ENCODE peak calls at places on chromosome 10, in eight cellular contexts. P is heart left ventricle, K is MM.1S, R is right lobe of liver, T is DND-41, N is upper lobe of right lung, L is cardiac muscle cell, G is upper lobe of left lung. O is an unnamed sample. For H3K9me3, the result is how much of the 10 kb centered on the place peaks cover.

GRCh38 chr10:26579256-26580063 is 118.0 kb upstream of the PDSS1 start:
- DNase-seq in P (no peak), K (no peak), R (no peak), T (no peak), N (no peak), L (no peak), G (no peak), O (no peak)

GRCh38 chr10:103193820-103194529 is 903 bp upstream of the NT5C2 start:
- DNase-seq in P (no peak), K (no peak), R (no peak), T (no peak), N (no peak), L (no peak), G (no peak), O (no peak)

GRCh38 chr10:34959321-34959720 is 130.8 kb downstream of the CUL2 start:
- DNase-seq in P (no peak), K (no peak), R (no peak), T (no peak), N (no peak), L (peak), G (no peak), O (no peak)

GRCh38 chr10:29314726-29315125 is 25.9 kb downstream of the LYZL1 start:
- DNase-seq in P (no peak), K (no peak), R (no peak), T (no peak), N (no peak), L (no peak), G (no peak), O (no peak)

GRCh38 chr10:42754155-42755027 is 28.2 kb upstream of the BMS1 start:
- DNase-seq in P (peak), K (no peak), R (peak), T (no peak), N (peak), L (peak), G (no peak), O (peak)

GRCh38 chr10:5440206-5440605 is 27.8 kb downstream of the NET1 start:
- DNase-seq in P (no peak), K (no peak), R (no peak), T (no peak), N (no peak), L (no peak), G (no peak), O (no peak)

GRCh38 chr10:26534384-26534783 is 96.2 kb downstream of the APBB1IP start:
- DNase-seq in P (no peak), K (no peak), R (no peak), T (peak), N (no peak), L (no peak), G (no peak), O (no peak)

GRCh38 chr10:88399240-88399639 is 183.9 kb downstream of the RNLS start:
- DNase-seq in P (no peak), K (no peak), R (no peak), T (no peak), N (no peak), L (no peak), G (no peak), O (no peak)

GRCh38 chr10:16915308-16915707 is 98.1 kb upstream of the RSU1 start:
- DNase-seq in P (no peak), K (no peak), R (no peak), T (no peak), N (no peak), L (no peak), G (no peak), O (no peak)

GRCh38 chr10:64036996-64037666 is 515.9 kb downstream of the REEP3 start:
- DNase-seq in P (no peak), K (no peak), R (no peak), T (no peak), N (no peak), L (no peak), G (no peak), O (no peak)

GRCh38 chr10:52443419-52444388 is 129.6 kb downstream of the DKK1 start:
- DNase-seq in P (no peak), K (no peak), R (no peak), T (no peak), N (no peak), L (no peak), G (no peak), O (no peak)

GRCh38 chr10:129441391-129442009 is 25.5 kb upstream of the MGMT start:
- DNase-seq in P (no peak), K (no peak), R (no peak), T (no peak), N (no peak), L (no peak), G (no peak), O (no peak)

GRCh38 chr10:19891429-19891828 is 75.2 kb downstream of the PLXDC2 start:
- DNase-seq in P (no peak), K (no peak), R (no peak), T (no peak), N (no peak), L (peak), G (no peak), O (no peak)

GRCh38 chr10:58143944-58144343 is 123.8 kb downstream of the IPMK start:
- DNase-seq in P (no peak), K (no peak), R (no peak), T (no peak), N (no peak), L (no peak), G (no peak), O (no peak)

GRCh38 chr10:29585488-29585976 is 49.2 kb downstream of the SVIL start:
- DNase-seq in P (peak), K (peak), R (no peak), T (no peak), N (no peak), L (no peak), G (no peak), O (no peak)

GRCh38 chr10:100790761-100791208 is 45.4 kb downstream of the PAX2 start:
- DNase-seq in P (no peak), K (no peak), R (no peak), T (no peak), N (peak), L (peak), G (no peak), O (no peak)

GRCh38 chr10:87705339-87705738 is 45.7 kb downstream of the PAPSS2 start:
- DNase-seq in P (no peak), K (no peak), R (no peak), T (no peak), N (no peak), L (no peak), G (no peak), O (no peak)

GRCh38 chr10:17439552-17439951 is 14.8 kb downstream of the ST8SIA6 start:
- DNase-seq in P (no peak), K (no peak), R (no peak), T (no peak), N (no peak), L (no peak), G (no peak), O (no peak)

GRCh38 chr10:6423004-6423403 is 157.1 kb downstream of the PRKCQ start:
- DNase-seq in P (no peak), K (no peak), R (no peak), T (no peak), N (no peak), L (no peak), G (no peak), O (no peak)

GRCh38 chr10:103835121-103836045 is 20.0 kb downstream of the SH3PXD2A start:
- DNase-seq in P (peak), K (no peak), R (peak), T (no peak), N (no peak), L (no peak), G (peak), O (no peak)

GRCh38 chr10:129764901-129765663 is 199.0 kb downstream of the EBF3 start:
- DNase-seq in P (no peak), K (no peak), R (no peak), T (no peak), N (peak), L (no peak), G (peak), O (no peak)

GRCh38 chr10:123568751-123569150 is 97.4 kb upstream of the GPR26 start:
- DNase-seq in P (no peak), K (no peak), R (no peak), T (no peak), N (no peak), L (no peak), G (no peak), O (no peak)

GRCh38 chr10:71354771-71355170 is 35.7 kb downstream of the SLC29A3 start:
- DNase-seq in P (no peak), K (no peak), R (no peak), T (no peak), N (no peak), L (no peak), G (no peak), O (no peak)

GRCh38 chr10:62594093-62594520 is 210.4 kb upstream of the ADO start:
- DNase-seq in P (peak), K (peak), R (peak), T (peak), N (peak), L (peak), G (peak), O (peak)

GRCh38 chr10:124088944-124089343 is 4.5 kb downstream of the CHST15 start:
- DNase-seq in P (no peak), K (peak), R (no peak), T (no peak), N (no peak), L (no peak), G (no peak), O (no peak)

GRCh38 chr10:123062726-123063125 is 53.9 kb downstream of the ACADSB start:
- DNase-seq in P (no peak), K (no peak), R (no peak), T (no peak), N (no peak), L (no peak), G (no peak), O (no peak)

GRCh38 chr10:70963271-70963670 is 74.9 kb upstream of the PCBD1 start:
- DNase-seq in P (no peak), K (no peak), R (no peak), T (no peak), N (no peak), L (no peak), G (no peak), O (no peak)

GRCh38 chr10:95242581-95243317 is 48.1 kb downstream of the PDLIM1 start:
- DNase-seq in P (no peak), K (peak), R (no peak), T (peak), N (no peak), L (peak), G (peak), O (no peak)

GRCh38 chr10:35040761-35041501 is 49.2 kb downstream of the CUL2 start:
- DNase-seq in P (no peak), K (no peak), R (no peak), T (no peak), N (no peak), L (no peak), G (no peak), O (no peak)

GRCh38 chr10:75283150-75284096 is 47.7 kb upstream of the COMTD1 start:
- DNase-seq in P (no peak), K (no peak), R (no peak), T (no peak), N (no peak), L (peak), G (no peak), O (no peak)

GRCh38 chr10:109862738-109863137 is 60.6 kb downstream of the XPNPEP1 start:
- DNase-seq in P (no peak), K (no peak), R (no peak), T (no peak), N (no peak), L (no peak), G (no peak), O (no peak)

GRCh38 chr10:109863775-109864174 is 59.5 kb downstream of the XPNPEP1 start:
- DNase-seq in P (no peak), K (no peak), R (no peak), T (no peak), N (no peak), L (no peak), G (no peak), O (no peak)

GRCh38 chr10:109866995-109867635 is 56.2 kb downstream of the XPNPEP1 start:
- DNase-seq in P (no peak), K (no peak), R (no peak), T (no peak), N (no peak), L (no peak), G (no peak), O (no peak)

GRCh38 chr10:109871476-109871875 is 51.8 kb downstream of the XPNPEP1 start:
- DNase-seq in P (no peak), K (no peak), R (no peak), T (no peak), N (no peak), L (no peak), G (no peak), O (no peak)

GRCh38 chr10:109866168-109866994 is 56.9 kb downstream of the XPNPEP1 start:
- DNase-seq in P (peak), K (no peak), R (no peak), T (no peak), N (no peak), L (peak), G (no peak), O (no peak)
- TF ChIP-seq CTCF in P (peak), K (peak), R (peak), T (peak), N (peak), L (peak), G (no peak), O (no peak)

DNA sequence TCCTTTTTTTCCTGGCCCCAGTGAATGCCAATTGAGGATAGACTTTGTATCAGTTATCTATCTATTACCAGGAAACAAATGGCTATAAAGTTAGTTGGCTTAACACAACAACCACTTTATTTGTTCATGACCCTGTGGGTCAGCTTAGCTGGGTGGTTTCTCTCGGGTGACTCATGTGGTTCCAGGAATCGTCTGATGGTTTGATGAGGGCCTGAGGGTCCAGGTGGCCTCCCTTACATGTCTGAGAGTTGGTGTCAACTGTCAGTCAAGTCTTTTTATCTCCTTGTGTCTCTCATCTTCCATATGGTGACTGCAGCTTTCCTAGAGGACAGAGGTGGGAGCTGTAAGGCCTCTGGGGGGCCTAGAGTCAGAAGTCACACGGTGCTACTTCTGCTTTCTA is 15.3 kb upstream of the MAPK8 start:
- DNase-seq in P (no peak), K (no peak), R (no peak), T (peak), N (no peak), L (no peak), G (no peak), O (no peak)
- H3K27ac ChIP-seq in P (no peak), K (no peak), R (no peak), T (peak), N (no peak), L (no peak), G (no peak), O (no peak)

GRCh38 chr10:130787821-130788220 is 523.7 kb downstream of the TCERG1L start:
- DNase-seq in P (no peak), K (no peak), R (no peak), T (no peak), N (no peak), L (no peak), G (no peak), O (no peak)
- H3K9me3 ChIP-seq in P (under half), K (under half), R (under half), T (under half), N (under half), L (under half), G (under half), O (under half)

GRCh38 chr10:28179006-28179405 is 123.9 kb downstream of the MPP7 start:
- DNase-seq in P (no peak), K (no peak), R (no peak), T (no peak), N (no peak), L (no peak), G (no peak), O (no peak)
- TF ChIP-seq CTCF in P (no peak), K (no peak), R (no peak), T (no peak), N (no peak), L (no peak), G (no peak), O (no peak)

DNA sequence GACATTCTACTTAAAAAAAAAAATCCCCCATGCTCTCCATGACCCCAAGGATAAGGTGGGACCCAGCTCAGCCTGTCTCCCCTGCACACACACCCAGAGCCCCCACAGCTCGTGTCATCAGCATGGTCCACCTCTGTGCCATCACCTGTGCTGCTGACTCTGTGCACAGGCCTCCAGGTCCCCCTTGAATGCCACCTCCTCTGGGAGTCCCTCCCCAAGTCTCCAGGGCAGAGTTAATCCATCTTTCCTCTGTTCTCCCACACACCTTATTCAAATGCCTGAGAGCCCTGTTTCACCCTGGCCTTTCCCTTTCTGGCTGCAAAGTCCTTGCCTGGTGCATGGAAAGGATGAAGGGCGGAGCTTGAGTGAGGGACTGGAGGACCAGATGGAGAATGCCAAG is 194.1 kb upstream of the LYZL2 start:
- DNase-seq in P (no peak), K (no peak), R (no peak), T (no peak), N (peak), L (peak), G (no peak), O (no peak)
- H3K27ac ChIP-seq in P (no peak), K (no peak), R (no peak), T (no peak), N (no peak), L (no peak), G (no peak), O (no peak)

O was measured in CD4-positive, alpha-beta T cell.